ENCODE peak calls at places on chromosomes 5 and 9, in five cellular contexts. M is islet precursor cell; P is GM12891; G is HTR-8/SVneo; S is activated T-helper 9 cell treated with anti-CD3 and anti-CD28 coated beads, Interleukin-2, amount 50 U/mL, for 16 hours. F is an unnamed sample.

GRCh38 chr5:157253547-157253946 is 12.4 kb upstream of the CYFIP2 start:
- DNase-seq in M (peak; percentile 78), P (no peak), G (peak; percentile 54), S (no peak), F (no peak)

GRCh38 chr5:144598451-144599068 is 427.9 kb downstream of the KCTD16 start:
- DNase-seq in M (no peak), P (no peak), G (no peak), S (no peak), F (no peak)

GRCh38 chr5:127561254-127561653 is 43.8 kb downstream of the PRRC1 start:
- DNase-seq in M (no peak), P (no peak), G (no peak), S (no peak), F (peak; percentile 16)

GRCh38 chr5:74105126-74105780 is 479.3 kb downstream of the ARHGEF28 start:
- DNase-seq in M (no peak), P (no peak), G (no peak), S (no peak), F (no peak)

GRCh38 chr9:87950765-87951488 is 23.4 kb downstream of the CDK20 start:
- DNase-seq in M (no peak), P (no peak), G (no peak), S (no peak), F (no peak)

GRCh38 chr5:122091942-122092600 is 14.0 kb upstream of the LOX start:
- DNase-seq in M (no peak), P (no peak), G (no peak), S (no peak), F (no peak)

GRCh38 chr5:66621146-66621545 is 25.0 kb downstream of the MAST4 start:
- DNase-seq in M (no peak), P (no peak), G (no peak), S (no peak), F (no peak)

GRCh38 chr5:72109625-72110024 is 2.4 kb downstream of the MAP1B start:
- DNase-seq in M (no peak), P (no peak), G (peak; percentile 15), S (no peak), F (no peak)

GRCh38 chr9:6224393-6225154 is 9.0 kb downstream of the IL33 start:
- DNase-seq in M (no peak), P (no peak), G (no peak), S (no peak), F (peak; percentile 91)

GRCh38 chr9:127077658-127077975 is 44.8 kb downstream of the ANGPTL2 start:
- DNase-seq in M (peak; percentile 37), P (no peak), G (no peak), S (no peak), F (no peak)

GRCh38 chr5:84113246-84114118 is 271.2 kb downstream of the EDIL3 start:
- DNase-seq in M (peak; percentile 79), P (no peak), G (no peak), S (no peak), F (peak; percentile 62)